ENCODE peak calls at places on chromosomes 5 and 9, in nine cellular contexts. Z, D, V, A, J, U, G, H and K are unnamed samples. For H3K4me1, the result is how much of the 10 kb centered on the place peaks cover.

GRCh38 chr5:12865529-12865928 is 961.3 kb upstream of the CTNND2 start:
- DNase-seq in G (no peak), Z (no peak), D (no peak), H (no peak), A (no peak), U (no peak), J (no peak), V (no peak), K (no peak)

GRCh38 chr9:108727580-108728056 is 128.2 kb downstream of the ACTL7B start:
- DNase-seq in J (no peak), D (no peak), G (peak), V (no peak), U (peak), H (no peak), Z (no peak), A (no peak), K (no peak)

GRCh38 chr9:89664896-89665329 is 60.1 kb downstream of the GADD45G start:
- DNase-seq in D (no peak), V (peak), H (peak), A (peak), Z (no peak), U (no peak), G (no peak), J (peak), K (no peak)

GRCh38 chr9:83062653-83063527 is at the start of gene RASEF:
- DNase-seq in D (no peak), U (no peak), H (peak), V (peak), A (peak), G (no peak), J (peak), Z (no peak), K (peak)

GRCh38 chr5:72408602-72409001 is 88.4 kb downstream of the PTCD2 start:
- DNase-seq in V (no peak), U (no peak), Z (no peak), J (no peak), H (no peak), A (no peak), D (no peak), G (no peak), K (no peak)

GRCh38 chr5:54713923-54714581 is 196.5 kb downstream of the SNX18 start:
- DNase-seq in A (no peak), V (no peak), D (no peak), G (no peak), U (no peak), J (no peak), Z (no peak), H (no peak), K (no peak)

GRCh38 chr5:68110264-68110663 is 105.3 kb upstream of the PIK3R1 start:
- DNase-seq in U (no peak), H (no peak), A (no peak), D (no peak), G (no peak), V (no peak), J (no peak), Z (no peak), K (no peak)

GRCh38 chr5:145499483-145499882 is 335.7 kb downstream of the PRELID2 start:
- DNase-seq in D (no peak), V (no peak), A (no peak), J (no peak), Z (no peak), G (no peak), U (no peak), H (no peak), K (no peak)

GRCh38 chr5:101080485-101081240 is 177.6 kb upstream of the ST8SIA4 start:
- DNase-seq in V (no peak), G (no peak), J (no peak), A (no peak), Z (no peak), U (no peak), H (no peak), D (no peak), K (no peak)

GRCh38 chr5:158802941-158803341 is 296.8 kb downstream of the EBF1 start:
- DNase-seq in U (no peak), G (no peak), D (no peak), Z (no peak), A (no peak), V (no peak), J (no peak), H (no peak), K (no peak)

GRCh38 chr5:143987751-143988560 is 176.0 kb downstream of the HMHB1 start:
- DNase-seq in V (no peak), U (no peak), Z (no peak), A (no peak), H (no peak), J (no peak), D (no peak), G (no peak), K (no peak)

GRCh38 chr5:73188764-73189521 is 15.9 kb downstream of the TMEM174 start:
- DNase-seq in J (no peak), U (no peak), H (no peak), Z (no peak), D (no peak), A (no peak), V (no peak), G (no peak), K (no peak)

GRCh38 chr5:73853091-73853490 is 227.1 kb downstream of the ARHGEF28 start:
- DNase-seq in A (no peak), U (no peak), G (no peak), Z (no peak), D (no peak), H (no peak), V (no peak), J (no peak), K (no peak)

GRCh38 chr9:21605489-21605931 is 123.4 kb upstream of the IFNE start:
- DNase-seq in V (no peak), D (no peak), U (no peak), G (no peak), H (no peak), Z (no peak), J (no peak), A (no peak), K (no peak)

GRCh38 chr5:149887622-149888183 is 56.9 kb downstream of the PDE6A start:
- DNase-seq in J (no peak), V (no peak), Z (no peak), D (no peak), H (no peak), A (no peak), G (no peak), U (no peak), K (no peak)

GRCh38 chr9:81683704-81684103 is 5.6 kb downstream of the TLE1 start:
- DNase-seq in A (no peak), H (no peak), G (no peak), D (no peak), U (no peak), Z (no peak), V (no peak), J (no peak), K (no peak)

GRCh38 chr5:179385892-179386291 is 40.6 kb upstream of the ADAMTS2 start:
- DNase-seq in G (no peak), J (no peak), Z (no peak), H (no peak), V (no peak), A (no peak), U (peak), D (no peak), K (no peak)

GRCh38 chr9:34958411-34958982 is 412 bp downstream of the PHF24 start:
- DNase-seq in Z (no peak), A (no peak), H (no peak), U (no peak), J (no peak), G (no peak), D (no peak), V (no peak), K (no peak)

GRCh38 chr9:112308576-112308975 is 24.8 kb downstream of the PTBP3 start:
- DNase-seq in H (no peak), V (no peak), A (no peak), J (no peak), D (no peak), Z (no peak), G (no peak), U (no peak), K (no peak)

DNA sequence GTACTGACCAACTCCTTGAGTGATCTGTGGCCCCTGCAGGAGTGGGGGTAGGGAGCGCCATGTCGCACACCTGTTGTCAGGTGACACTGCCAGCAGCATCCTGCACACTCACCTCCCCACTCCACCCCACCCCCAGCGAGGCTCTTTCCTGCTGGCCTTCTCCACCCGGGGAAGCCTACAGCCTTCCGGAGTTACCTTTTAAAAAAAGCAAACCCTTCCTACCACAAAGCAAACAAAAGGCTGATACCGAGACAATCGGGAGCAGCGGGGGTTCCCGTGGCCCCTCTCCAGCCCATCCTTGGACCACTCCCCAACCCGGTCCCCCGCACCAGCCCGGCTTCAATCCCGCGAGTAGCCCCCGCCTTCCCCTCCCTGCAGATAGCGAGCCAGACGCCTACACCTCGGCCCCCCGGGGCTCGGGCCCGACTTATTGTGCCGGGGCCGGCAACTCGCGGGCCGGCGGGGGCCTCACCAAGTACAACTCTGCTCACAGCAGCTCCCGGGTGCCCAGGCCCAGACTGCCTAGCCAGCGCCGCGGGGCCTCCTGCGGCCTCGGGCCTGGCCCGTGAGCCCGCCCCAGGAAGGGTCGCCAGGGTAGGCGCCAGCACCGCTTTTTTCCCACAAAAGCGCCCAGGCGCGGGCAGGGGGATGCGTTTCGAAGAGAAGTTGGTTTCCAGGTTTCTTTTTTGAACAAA is 724 bp downstream of the MACROH2A1 start:
- DNase-seq in D (peak), Z (no peak), H (peak), A (no peak), J (peak), U (no peak), G (no peak), V (peak), K (peak)
- H3K4me1 ChIP-seq in D (under half), Z (half or more), H (half or more), A (under half), J (under half), U (half or more), G (half or more), V (under half), K (half or more)

DNA sequence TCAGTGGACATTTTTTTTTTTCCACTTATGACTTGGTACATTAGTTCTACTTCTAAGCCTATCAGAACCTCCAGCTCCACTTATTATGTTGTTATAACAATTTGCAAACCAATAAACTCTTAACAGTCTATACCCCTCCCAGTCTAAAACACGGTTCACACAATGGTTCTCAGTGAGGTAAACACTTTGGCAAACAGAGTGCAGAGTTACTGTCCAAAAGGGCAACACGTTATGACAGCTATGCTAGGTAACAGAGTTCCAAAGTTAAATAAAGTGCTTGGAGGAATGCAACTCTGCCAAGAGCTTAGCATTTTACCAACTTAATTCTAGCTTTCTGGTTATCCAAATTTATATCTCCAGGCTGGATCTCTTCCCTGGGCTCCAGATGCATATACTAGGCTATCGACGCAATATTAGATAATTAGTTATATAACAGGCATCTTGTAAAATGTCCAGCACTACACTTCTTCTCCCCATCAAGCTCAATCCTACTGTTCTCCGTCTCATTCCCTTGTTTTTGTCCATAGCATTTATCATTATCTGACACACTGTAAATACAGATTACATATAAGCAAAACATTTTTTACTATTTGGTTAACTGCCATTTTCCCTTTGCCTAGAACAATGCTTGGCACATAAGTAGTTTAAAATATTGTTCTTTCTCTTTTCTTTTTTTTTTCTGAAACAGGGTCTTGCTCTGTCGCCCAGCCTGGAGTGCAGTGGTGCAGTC is 14.3 kb downstream of the FNBP1 start:
- DNase-seq in V (no peak), U (no peak), H (no peak), D (no peak), G (no peak), A (no peak), Z (no peak), J (no peak), K (no peak)
- H3K4me1 ChIP-seq in V (under half), U (half or more), H (under half), D (half or more), G (half or more), A (under half), Z (under half), J (under half), K (half or more)

GRCh38 chr5:19258686-19259085 is 729.3 kb downstream of the CDH18 start:
- DNase-seq in Z (no peak), G (no peak), H (no peak), J (no peak), V (no peak), A (no peak), U (no peak), D (no peak), K (no peak)
- H3K4me1 ChIP-seq in Z (under half), G (under half), H (under half), J (under half), V (under half), A (under half), U (under half), D (under half), K (under half)

GRCh38 chr9:121754655-121755436 is 103.4 kb downstream of the DAB2IP start:
- DNase-seq in Z (no peak), A (no peak), G (no peak), V (no peak), H (no peak), D (no peak), J (no peak), U (no peak), K (no peak)

GRCh38 chr9:121751686-121752445 is 100.4 kb downstream of the DAB2IP start:
- DNase-seq in G (no peak), Z (no peak), D (no peak), J (no peak), U (no peak), A (no peak), V (no peak), H (no peak), K (no peak)

GRCh38 chr9:121753802-121754654 is 102.6 kb downstream of the DAB2IP start:
- DNase-seq in V (no peak), G (no peak), Z (no peak), U (no peak), A (no peak), H (no peak), J (no peak), D (no peak), K (peak)

GRCh38 chr9:121750715-121751623 is 99.5 kb downstream of the DAB2IP start:
- DNase-seq in G (no peak), D (no peak), H (peak), Z (no peak), U (no peak), V (no peak), J (no peak), A (peak), K (no peak)

DNA sequence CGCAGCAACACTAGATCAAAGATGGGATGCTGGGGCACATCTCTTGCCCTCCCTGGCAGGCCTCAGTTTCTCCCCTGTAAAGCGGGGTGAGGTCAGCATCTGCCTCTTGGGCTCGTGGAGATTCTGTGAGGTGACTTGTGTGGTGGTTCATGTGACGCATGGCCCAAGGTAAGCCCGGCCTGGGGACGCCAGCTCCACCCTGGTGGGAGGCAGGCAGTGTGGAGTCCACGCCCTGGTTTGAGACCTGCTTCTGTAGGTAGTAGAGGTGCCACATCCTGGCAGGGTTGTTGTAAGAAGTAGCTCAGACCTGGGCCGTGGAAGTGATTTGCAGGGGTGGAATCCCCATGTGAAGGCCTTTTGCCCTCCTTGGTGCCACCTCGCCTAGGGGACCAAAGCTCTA is 101.5 kb downstream of the DAB2IP start:
- DNase-seq in D (no peak), V (no peak), A (no peak), Z (no peak), U (no peak), J (no peak), G (no peak), H (no peak), K (no peak)
- H3K4me1 ChIP-seq in D (under half), V (under half), A (under half), Z (half or more), U (half or more), J (under half), G (half or more), H (half or more), K (under half)

DNA sequence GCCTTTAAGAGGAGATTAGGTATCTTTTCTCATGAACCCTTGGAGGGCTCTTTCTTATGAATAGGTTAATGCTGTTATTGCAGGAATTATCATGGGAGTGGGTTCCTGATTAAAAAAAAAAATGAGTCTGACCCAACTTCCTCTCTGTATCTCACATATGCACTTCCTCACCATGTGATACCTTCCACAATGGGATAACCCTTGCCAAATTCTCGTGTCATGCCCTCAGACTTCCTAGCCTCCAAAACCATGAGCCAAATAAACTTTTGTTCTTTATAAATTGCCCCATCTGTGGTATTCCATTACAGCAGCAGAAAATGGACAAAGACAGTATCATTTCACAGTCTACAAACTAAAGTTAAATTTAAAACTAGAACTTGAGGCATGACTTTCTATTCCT is 1.0 kb downstream of the OR1B1 start:
- DNase-seq in D (no peak), V (no peak), H (no peak), U (no peak), G (no peak), Z (no peak), J (no peak), A (no peak), K (no peak)
- H3K4me1 ChIP-seq in D (under half), V (under half), H (under half), U (under half), G (under half), Z (under half), J (under half), A (under half), K (under half)

DNA sequence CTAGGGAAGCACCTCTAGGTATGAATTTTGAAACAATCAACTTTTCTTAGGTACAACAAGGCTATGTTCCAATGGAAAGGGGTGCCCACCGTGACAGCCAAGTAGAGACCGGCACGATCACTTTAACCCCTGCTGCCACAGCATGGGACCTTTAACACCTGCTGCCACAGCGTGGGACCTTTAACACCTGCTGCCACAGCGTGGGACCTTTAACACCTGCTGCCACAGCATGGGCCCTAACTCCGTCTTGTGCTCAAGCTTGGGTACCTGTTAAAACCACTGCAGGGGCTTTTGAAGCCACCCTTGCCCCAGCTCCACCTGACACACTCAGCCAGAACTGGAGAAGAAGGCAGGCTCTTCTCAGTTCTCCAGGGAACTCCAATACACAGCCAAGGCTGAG is 18.2 kb upstream of the MXD3 start:
- DNase-seq in G (peak), J (peak), A (no peak), Z (no peak), D (no peak), U (no peak), H (no peak), V (peak), K (peak)
- H3K4me1 ChIP-seq in G (under half), J (under half), A (under half), Z (under half), D (under half), U (under half), H (under half), V (under half), K (under half)

GRCh38 chr9:694499-695154 is 146.9 kb upstream of the DMRT1 start:
- DNase-seq in Z (no peak), H (no peak), D (no peak), V (no peak), J (no peak), G (peak), U (no peak), A (no peak), K (no peak)
- H3K4me1 ChIP-seq in Z (half or more), H (under half), D (under half), V (under half), J (under half), G (half or more), U (half or more), A (under half), K (under half)